ENCODE peak calls at places on chromosomes 11 and 22, in four cellular contexts. One of them, this sample, is unnamed.

GRCh38 chr11:8720868-8721739 is 38.5 kb downstream of the RPL27A start:
- DNase-seq in IMR-90: no peak
- DNase-seq in H9: no peak
- DNase-seq in H1: no peak
- DNase-seq in this sample: peak

GRCh38 chr22:29449296-29449863 is 11.0 kb downstream of the RFPL1 start:
- DNase-seq in IMR-90: no peak
- DNase-seq in H9: no peak
- DNase-seq in H1: no peak
- DNase-seq in this sample: no peak

GRCh38 chr22:24601217-24602104 is 1.5 kb upstream of the GGT1 start:
- DNase-seq in IMR-90: no peak
- DNase-seq in H9: no peak
- DNase-seq in H1: no peak
- DNase-seq in this sample: no peak

GRCh38 chr11:129695543-129696308 is 119.9 kb upstream of the TMEM45B start:
- DNase-seq in IMR-90: peak
- DNase-seq in H9: peak
- DNase-seq in H1: peak
- DNase-seq in this sample: peak

GRCh38 chr11:97201743-97202612 is 812.2 kb downstream of the JRKL start:
- DNase-seq in IMR-90: no peak
- DNase-seq in H9: peak
- DNase-seq in H1: no peak
- DNase-seq in this sample: no peak

GRCh38 chr22:28810839-28811491 is 10.6 kb upstream of the XBP1 start:
- DNase-seq in IMR-90: no peak
- DNase-seq in H9: no peak
- DNase-seq in H1: no peak
- DNase-seq in this sample: no peak

GRCh38 chr11:107683807-107684206 is 28.0 kb downstream of the SLN start:
- DNase-seq in IMR-90: no peak
- DNase-seq in H9: peak
- DNase-seq in H1: no peak
- DNase-seq in this sample: peak

GRCh38 chr11:92500463-92500862 is 275.8 kb downstream of the FAT3 start:
- DNase-seq in IMR-90: no peak
- DNase-seq in H9: no peak
- DNase-seq in H1: no peak
- DNase-seq in this sample: no peak

GRCh38 chr22:48936391-48936790 is 891.3 kb downstream of the BRD1 start:
- DNase-seq in IMR-90: no peak
- DNase-seq in H9: no peak
- DNase-seq in H1: no peak
- DNase-seq in this sample: no peak

GRCh38 chr11:70029831-70030811 is 48.0 kb upstream of the ANO1 start:
- DNase-seq in IMR-90: no peak
- DNase-seq in H9: peak
- DNase-seq in H1: no peak
- DNase-seq in this sample: no peak

GRCh38 chr11:111871693-111872161 is 346 bp upstream of the ALG9 start:
- DNase-seq in IMR-90: no peak
- DNase-seq in H9: no peak
- DNase-seq in H1: no peak
- DNase-seq in this sample: no peak

GRCh38 chr22:17931400-17931825 is 92.9 kb downstream of the MICAL3 start:
- DNase-seq in IMR-90: no peak
- DNase-seq in H9: no peak
- DNase-seq in H1: no peak
- DNase-seq in this sample: no peak

GRCh38 chr11:65429724-65430405 is 7.3 kb downstream of the NEAT1 start:
- DNase-seq in IMR-90: peak
- DNase-seq in H9: no peak
- DNase-seq in H1: no peak
- DNase-seq in this sample: no peak

GRCh38 chr11:96246718-96247540 is 96.1 kb downstream of the MAML2 start:
- DNase-seq in IMR-90: peak
- DNase-seq in H9: no peak
- DNase-seq in H1: no peak
- DNase-seq in this sample: no peak

GRCh38 chr11:69943066-69943465 is 123.8 kb upstream of the FGF3 start:
- DNase-seq in IMR-90: no peak
- DNase-seq in H9: no peak
- DNase-seq in H1: no peak
- DNase-seq in this sample: peak

GRCh38 chr11:6320411-6321207 is at the start of gene CAVIN3:
- DNase-seq in IMR-90: peak
- DNase-seq in H9: peak
- DNase-seq in H1: no peak
- DNase-seq in this sample: peak

GRCh38 chr11:72222106-72222891 is 2.3 kb upstream of the INPPL1 start:
- DNase-seq in IMR-90: no peak
- DNase-seq in H9: peak
- DNase-seq in H1: no peak
- DNase-seq in this sample: peak

GRCh38 chr11:119167933-119168332 is 592 bp upstream of the NLRX1 start:
- DNase-seq in IMR-90: no peak
- DNase-seq in H9: no peak
- DNase-seq in H1: no peak
- DNase-seq in this sample: no peak

GRCh38 chr22:50027639-50028537 is 15.3 kb upstream of the IL17REL start:
- DNase-seq in IMR-90: peak
- DNase-seq in H9: peak
- DNase-seq in H1: no peak
- DNase-seq in this sample: no peak

GRCh38 chr11:95143106-95143681 is 53.5 kb downstream of the ENDOD1 start:
- DNase-seq in IMR-90: peak
- DNase-seq in H9: no peak
- DNase-seq in H1: no peak
- DNase-seq in this sample: no peak

GRCh38 chr11:104653011-104653806 is 245.1 kb downstream of the CASP12 start:
- DNase-seq in IMR-90: no peak
- DNase-seq in H9: no peak
- DNase-seq in H1: no peak
- DNase-seq in this sample: no peak

GRCh38 chr22:43978558-43978957 is 23.3 kb downstream of the SAMM50 start:
- DNase-seq in IMR-90: no peak
- DNase-seq in H9: no peak
- DNase-seq in H1: no peak
- DNase-seq in this sample: no peak

GRCh38 chr11:33633251-33634003 is 67.2 kb downstream of the C11orf91 start:
- DNase-seq in IMR-90: peak
- DNase-seq in H9: peak
- DNase-seq in H1: peak
- DNase-seq in this sample: peak

GRCh38 chr11:21988477-21988876 is 204.4 kb upstream of the ANO5 start:
- DNase-seq in IMR-90: no peak
- DNase-seq in H9: no peak
- DNase-seq in H1: no peak
- DNase-seq in this sample: no peak

GRCh38 chr11:61814242-61814957 is 2.4 kb downstream of the FADS1 start:
- DNase-seq in IMR-90: no peak
- DNase-seq in H9: peak
- DNase-seq in H1: no peak
- DNase-seq in this sample: peak

GRCh38 chr11:116492600-116492999 is 280.2 kb downstream of the BUD13 start:
- DNase-seq in IMR-90: no peak
- DNase-seq in H9: no peak
- DNase-seq in H1: no peak
- DNase-seq in this sample: no peak

GRCh38 chr11:126129681-126130671 is 67.3 kb upstream of the CDON start:
- DNase-seq in IMR-90: peak
- DNase-seq in H9: no peak
- DNase-seq in H1: no peak
- DNase-seq in this sample: no peak

GRCh38 chr11:66277475-66278391 is at the start of gene CNIH2:
- DNase-seq in IMR-90: no peak
- DNase-seq in H9: no peak
- DNase-seq in H1: no peak
- DNase-seq in this sample: peak

GRCh38 chr22:19289475-19290161 is 1.9 kb downstream of the CLTCL1 start:
- DNase-seq in IMR-90: peak
- DNase-seq in H9: no peak
- DNase-seq in H1: no peak
- DNase-seq in this sample: no peak

GRCh38 chr11:61712301-61712700 is 32.1 kb downstream of the DAGLA start:
- DNase-seq in IMR-90: no peak
- DNase-seq in H9: no peak
- DNase-seq in H1: no peak
- DNase-seq in this sample: no peak

GRCh38 chr11:57643802-57644201 is 5.9 kb downstream of the YPEL4 start:
- DNase-seq in IMR-90: peak
- DNase-seq in H9: no peak
- DNase-seq in H1: no peak
- DNase-seq in this sample: peak

GRCh38 chr22:19753090-19753842 is 7.3 kb upstream of the TBX1 start:
- DNase-seq in IMR-90: no peak
- DNase-seq in H9: peak
- DNase-seq in H1: no peak
- DNase-seq in this sample: no peak

GRCh38 chr11:6648505-6648904 is 7.1 kb downstream of the DCHS1 start:
- DNase-seq in IMR-90: no peak
- DNase-seq in H9: no peak
- DNase-seq in H1: no peak
- DNase-seq in this sample: no peak

GRCh38 chr11:125390949-125391348 is 105.1 kb downstream of the FEZ1 start:
- DNase-seq in IMR-90: peak
- DNase-seq in H9: no peak
- DNase-seq in H1: no peak
- DNase-seq in this sample: peak

GRCh38 chr11:65967329-65967934 is 5.9 kb downstream of the SART1 start:
- DNase-seq in IMR-90: no peak
- DNase-seq in H9: no peak
- DNase-seq in H1: no peak
- DNase-seq in this sample: no peak

GRCh38 chr11:106827687-106828086 is 190.6 kb downstream of the GUCY1A2 start:
- DNase-seq in IMR-90: no peak
- DNase-seq in H9: no peak
- DNase-seq in H1: no peak
- DNase-seq in this sample: no peak

GRCh38 chr11:95229199-95230053 is 1.6 kb downstream of the SESN3 start:
- DNase-seq in IMR-90: peak
- DNase-seq in H9: no peak
- DNase-seq in H1: no peak
- DNase-seq in this sample: no peak

GRCh38 chr22:19870153-19871022 is 15.7 kb upstream of the GNB1L start:
- DNase-seq in IMR-90: no peak
- DNase-seq in H9: peak
- DNase-seq in H1: no peak
- DNase-seq in this sample: no peak

GRCh38 chr11:72814139-72814830 is at the start of gene ATG16L2:
- DNase-seq in IMR-90: peak
- DNase-seq in H9: peak
- DNase-seq in H1: peak
- DNase-seq in this sample: peak

GRCh38 chr11:68503792-68504191 is 43.2 kb downstream of the PPP6R3 start:
- DNase-seq in IMR-90: no peak
- DNase-seq in H9: no peak
- DNase-seq in H1: no peak
- DNase-seq in this sample: no peak

GRCh38 chr11:68503281-68503687 is 42.7 kb downstream of the PPP6R3 start:
- DNase-seq in IMR-90: peak
- DNase-seq in H9: no peak
- DNase-seq in H1: no peak
- DNase-seq in this sample: peak

GRCh38 chr11:68506908-68507307 is 46.4 kb downstream of the PPP6R3 start:
- DNase-seq in IMR-90: no peak
- DNase-seq in H9: no peak
- DNase-seq in H1: no peak
- DNase-seq in this sample: peak

GRCh38 chr11:68504432-68505066 is 44.0 kb downstream of the PPP6R3 start:
- DNase-seq in IMR-90: no peak
- DNase-seq in H9: no peak
- DNase-seq in H1: no peak
- DNase-seq in this sample: no peak

GRCh38 chr11:68505596-68505995 is 45.0 kb downstream of the PPP6R3 start:
- DNase-seq in IMR-90: peak
- DNase-seq in H9: no peak
- DNase-seq in H1: no peak
- DNase-seq in this sample: no peak
- H3K18ac ChIP-seq in IMR-90: no peak
- H3K18ac ChIP-seq in H9: no peak
- H3K18ac ChIP-seq in H1: no peak
- H3K18ac ChIP-seq in this sample: no peak

GRCh38 chr11:34770111-34770510 is 146.1 kb downstream of the APIP start:
- DNase-seq in IMR-90: no peak
- DNase-seq in H9: no peak
- DNase-seq in H1: no peak
- DNase-seq in this sample: no peak
- H4K5ac ChIP-seq in IMR-90: no peak
- H4K5ac ChIP-seq in H9: no peak
- H4K5ac ChIP-seq in H1: no peak
- H4K5ac ChIP-seq in this sample: no peak

DNA sequence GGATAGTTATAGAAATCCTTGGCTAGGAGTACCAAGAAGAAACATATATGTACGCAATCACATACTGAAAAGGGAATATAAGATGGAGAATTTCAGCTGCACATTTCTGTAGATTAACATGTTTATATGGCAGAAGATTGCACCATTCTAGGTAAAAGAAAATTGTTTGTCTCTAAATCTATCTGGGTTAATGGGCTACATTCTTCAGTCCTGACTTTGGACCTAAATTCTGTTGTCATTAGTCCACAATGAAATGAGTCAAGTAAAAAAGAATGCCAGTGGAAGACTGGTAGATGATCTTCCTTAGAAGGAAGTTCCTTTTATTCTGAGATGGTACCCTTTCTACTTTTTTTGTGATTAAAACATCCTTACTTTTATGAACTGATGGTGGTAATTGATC is 51.2 kb downstream of the UBASH3B start:
- DNase-seq in IMR-90: peak
- DNase-seq in H9: no peak
- DNase-seq in H1: no peak
- DNase-seq in this sample: no peak
- H3K4me2 ChIP-seq in IMR-90: peak
- H3K4me2 ChIP-seq in H9: no peak
- H3K4me2 ChIP-seq in H1: no peak
- H3K4me2 ChIP-seq in this sample: no peak

GRCh38 chr11:1226981-1227550 is 4.2 kb downstream of the MUC5B start:
- DNase-seq in IMR-90: peak
- DNase-seq in H9: peak
- DNase-seq in H1: no peak
- DNase-seq in this sample: peak
- H3K18ac ChIP-seq in IMR-90: no peak
- H3K18ac ChIP-seq in H9: no peak
- H3K18ac ChIP-seq in H1: no peak
- H3K18ac ChIP-seq in this sample: no peak

DNA sequence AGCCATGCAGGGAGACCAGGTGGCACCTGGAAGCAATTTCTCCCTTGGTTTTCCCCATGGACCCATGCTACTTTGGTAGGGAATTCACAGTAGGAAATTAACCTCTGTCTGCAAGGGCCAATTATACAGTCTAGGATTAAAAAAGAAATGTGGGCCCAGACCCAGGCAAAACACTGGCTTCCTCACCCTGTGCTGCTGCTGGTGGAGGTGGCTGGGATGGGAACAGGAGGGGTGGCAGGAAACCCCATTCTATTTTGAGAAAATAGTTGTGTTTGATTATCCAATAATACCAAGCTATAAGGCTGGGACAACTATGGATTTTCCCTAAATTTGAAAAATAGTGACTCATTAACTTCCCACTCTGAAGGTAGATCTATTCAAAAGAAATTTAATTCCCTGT is 417.0 kb upstream of the NARS2 start:
- DNase-seq in IMR-90: no peak
- DNase-seq in H9: no peak
- DNase-seq in H1: no peak
- DNase-seq in this sample: no peak
- H4K5ac ChIP-seq in IMR-90: no peak
- H4K5ac ChIP-seq in H9: no peak
- H4K5ac ChIP-seq in H1: no peak
- H4K5ac ChIP-seq in this sample: no peak